ENCODE peak calls at places on chromosomes 13 and 19, in nine cellular contexts. L is neuronal stem cell, O is cardiac muscle cell, V is ascending aorta, K is IMR-90, H is SJSA1, I is caudate nucleus, R is mammary epithelial cell, J is left ventricle myocardium inferior. B is an unnamed sample.

GRCh38 chr13:98978280-98978679 is 416 bp upstream of the DOCK9 start:
- DNase-seq in V (no peak), K (peak; percentile 90), H (peak; percentile 91), I (no peak), L (no peak), J (no peak), O (no peak), R (peak; percentile 93), B (peak; percentile 87)

GRCh38 chr19:12265921-12266704 is 28.6 kb downstream of the ZNF44 start:
- DNase-seq in H (no peak), L (no peak), O (no peak), V (no peak), R (no peak), K (no peak), J (no peak), I (no peak), B (no peak)

GRCh38 chr19:14556662-14557188 is 15.1 kb downstream of the NDUFB7 start:
- DNase-seq in V (no peak), R (peak; percentile 76), L (peak; percentile 72), O (peak; percentile 85), I (peak; percentile 55), H (peak; percentile 76), K (peak; percentile 77), J (peak; percentile 79), B (no peak)

GRCh38 chr19:19461671-19462622 is 53.4 kb downstream of the TSSK6 start:
- DNase-seq in L (peak; percentile 54), I (no peak), O (peak; percentile 96), K (no peak), V (no peak), H (no peak), J (peak; percentile 58), R (no peak), B (no peak)

GRCh38 chr19:38949580-38950367 is 19.0 kb downstream of the MRPS12 start:
- DNase-seq in L (peak; percentile 80), R (peak; percentile 54), I (peak; percentile 78), J (peak; percentile 87), K (peak; percentile 25), O (peak; percentile 89), V (peak; percentile 42), H (no peak), B (no peak)

GRCh38 chr19:27792576-27793127 is 1420.3 kb downstream of the UQCRFS1 start:
- DNase-seq in V (no peak), R (no peak), L (no peak), I (no peak), K (no peak), H (no peak), J (no peak), O (no peak), B (no peak)

GRCh38 chr13:98482476-98483444 is 94.1 kb downstream of the STK24 start:
- DNase-seq in H (peak; percentile 74), J (peak; percentile 80), R (peak; percentile 67), O (peak; percentile 77), K (peak; percentile 74), L (no peak), V (peak; percentile 31), I (peak; percentile 28), B (no peak)

GRCh38 chr13:43915451-43915850 is 35.7 kb downstream of the LACC1 start:
- DNase-seq in I (no peak), L (no peak), K (peak; percentile 62), H (no peak), O (no peak), V (no peak), J (no peak), R (no peak), B (no peak)

GRCh38 chr19:28619842-28620429 is 593.0 kb downstream of the UQCRFS1 start:
- DNase-seq in I (no peak), H (no peak), L (no peak), O (no peak), R (no peak), J (no peak), V (no peak), K (no peak), B (no peak)

GRCh38 chr19:35040474-35040825 is 1.1 kb upstream of the HPN start:
- DNase-seq in L (no peak), O (no peak), V (no peak), R (no peak), J (no peak), H (no peak), K (no peak), I (no peak), B (no peak)
- H3K27ac ChIP-seq in L (no peak overlapping the region), O (peak overlapping the region; percentile 60), V (no peak overlapping the region), R (no peak overlapping the region), J (peak overlapping the region; percentile 89), H (no peak overlapping the region), K (no peak overlapping the region), I (no peak overlapping the region), B (no peak overlapping the region)

GRCh38 chr19:8401981-8402411 is 11.1 kb upstream of the MARCHF2 start:
- DNase-seq in L (no peak), H (no peak), R (no peak), K (no peak), J (no peak), O (no peak), I (no peak), V (no peak), B (no peak)
- H3K27ac ChIP-seq in L (no peak overlapping the region), H (no peak overlapping the region), R (no peak overlapping the region), K (no peak overlapping the region), J (no peak overlapping the region), O (no peak overlapping the region), I (no peak overlapping the region), V (no peak overlapping the region), B (no peak overlapping the region)

DNA sequence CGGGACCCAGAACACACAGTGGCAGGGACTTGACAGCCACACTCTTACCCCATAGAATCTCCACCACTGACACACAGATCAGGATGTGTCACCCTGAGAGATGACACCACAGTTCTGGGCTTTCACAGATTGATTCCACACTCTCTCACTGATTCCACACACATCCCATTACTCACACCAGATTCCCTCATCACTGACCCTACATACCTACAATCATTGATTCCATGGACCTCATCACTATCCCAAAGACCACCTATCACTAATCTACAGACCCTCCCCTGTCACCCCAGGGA is 57.6 kb upstream of the ZNF527 start:
- DNase-seq in V (no peak), O (no peak), R (no peak), J (no peak), L (no peak), I (no peak), K (no peak), H (no peak), B (no peak)
- H3K27ac ChIP-seq in V (peak overlapping the region; percentile 45), O (no peak overlapping the region), R (no peak overlapping the region), J (peak overlapping the region; percentile 69), L (no peak overlapping the region), I (no peak overlapping the region), K (no peak overlapping the region), H (no peak overlapping the region), B (no peak overlapping the region)

GRCh38 chr19:46620267-46620666 is 4.6 kb downstream of the PTGIR start:
- DNase-seq in O (no peak), H (no peak), L (no peak), K (no peak), J (no peak), I (no peak), V (no peak), R (no peak), B (no peak)
- H3K27ac ChIP-seq in O (no peak overlapping the region), H (no peak overlapping the region), L (no peak overlapping the region), K (peak overlapping the region; percentile 28), J (peak overlapping the region; percentile 85), I (no peak overlapping the region), V (peak overlapping the region; percentile 98), R (no peak overlapping the region), B (no peak overlapping the region)

GRCh38 chr13:49690133-49690989 is 925 bp downstream of the EBPL start:
- DNase-seq in K (peak; percentile 87), R (peak; percentile 33), O (no peak), H (peak; percentile 54), L (no peak), I (no peak), V (no peak), J (no peak), B (no peak)
- H3K27ac ChIP-seq in K (peak overlapping the region; percentile 53), R (peak overlapping the region; percentile 80), O (peak overlapping the region; percentile 88), H (no peak overlapping the region), L (peak overlapping the region; percentile 90), I (no peak overlapping the region), V (peak overlapping the region; percentile 88), J (peak overlapping the region; percentile 84), B (peak overlapping the region; percentile 90)

GRCh38 chr13:40571338-40571737 is 95.1 kb downstream of the FOXO1 start:
- DNase-seq in V (no peak), R (no peak), K (no peak), J (no peak), L (no peak), I (no peak), H (no peak), O (no peak), B (no peak)
- H3K27ac ChIP-seq in V (no peak overlapping the region), R (no peak overlapping the region), K (no peak overlapping the region), J (no peak overlapping the region), L (no peak overlapping the region), I (no peak overlapping the region), H (no peak overlapping the region), O (no peak overlapping the region), B (no peak overlapping the region)

GRCh38 chr19:50416815-50417137 is 2.0 kb upstream of the SPIB start:
- DNase-seq in K (no peak), R (no peak), J (no peak), I (no peak), V (no peak), L (no peak), O (no peak), H (no peak), B (no peak)
- H3K27ac ChIP-seq in K (no peak overlapping the region), R (no peak overlapping the region), J (no peak overlapping the region), I (no peak overlapping the region), V (no peak overlapping the region), L (no peak overlapping the region), O (no peak overlapping the region), H (no peak overlapping the region), B (no peak overlapping the region)

DNA sequence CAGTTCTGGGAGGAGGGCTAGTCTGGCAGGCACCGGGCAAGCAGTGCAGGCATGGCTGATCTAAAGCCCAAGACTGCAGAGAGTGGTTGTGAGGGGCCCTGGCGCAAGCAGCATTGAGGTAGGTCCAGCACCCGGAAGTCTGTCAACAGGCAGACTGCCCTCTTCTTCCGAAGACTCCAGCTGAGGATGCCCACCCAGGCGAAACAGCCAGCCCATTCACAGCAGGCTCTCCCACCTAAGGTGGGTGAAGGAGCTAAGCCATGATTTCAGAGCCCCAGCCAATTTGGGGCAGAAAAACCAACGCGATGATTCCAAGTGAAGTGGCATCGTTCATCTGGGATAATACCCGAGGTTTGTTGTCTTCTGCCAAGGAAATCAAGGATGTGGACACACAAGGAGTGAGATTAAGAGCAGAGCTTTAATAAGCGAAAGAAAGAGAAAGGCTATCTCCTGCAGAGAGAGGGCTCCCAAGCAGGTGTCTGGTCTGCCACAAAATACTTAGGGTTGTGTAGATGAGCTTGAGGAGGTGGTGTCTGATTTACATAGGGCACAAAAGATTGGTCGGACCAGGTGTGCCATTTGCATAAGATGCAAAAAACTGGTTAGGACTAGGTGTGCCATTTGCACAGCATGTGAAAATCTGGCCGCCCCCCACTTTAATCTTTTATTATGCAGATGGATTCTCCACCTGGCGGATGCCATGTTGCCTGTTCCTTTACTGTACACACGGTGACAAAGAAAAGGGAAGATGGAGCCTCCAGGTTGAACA is 22.6 kb downstream of the FAM124A start:
- DNase-seq in J (no peak), O (no peak), R (no peak), K (no peak), V (no peak), I (no peak), H (no peak), L (no peak), B (no peak)
- H3K27ac ChIP-seq in J (peak overlapping the region; percentile 87), O (no peak overlapping the region), R (no peak overlapping the region), K (no peak overlapping the region), V (no peak overlapping the region), I (peak overlapping the region; percentile 99), H (no peak overlapping the region), L (no peak overlapping the region), B (no peak overlapping the region)